ENCODE peak calls at places on chromosomes 3 and 15, in seven cellular contexts. A is astrocyte of the cerebellum, S is A549, K is activated T-cell treated with anti-CD3 and anti-CD28 coated beads for 24 hours, I is WTC11, Z is sigmoid colon, N is GM12892. E is an unnamed sample.

GRCh38 chr3:129034650-129035049 is 25.9 kb upstream of the GP9 start:
- DNase-seq in A (no peak), S (no peak), K (no peak), I (no peak), Z (no peak), N (no peak), E (no peak)

GRCh38 chr15:70833897-70834765 is 19.8 kb downstream of the LARP6 start:
- DNase-seq in A (peak), S (peak), K (no peak), I (no peak), Z (no peak), N (no peak), E (peak)

GRCh38 chr3:18153571-18154173 is 271.5 kb downstream of the SATB1 start:
- DNase-seq in A (peak), S (peak), K (no peak), I (no peak), Z (no peak), N (no peak), E (no peak)

GRCh38 chr3:110894574-110894973 is 177.0 kb upstream of the NECTIN3 start:
- DNase-seq in A (no peak), S (no peak), K (no peak), I (no peak), Z (no peak), N (no peak), E (no peak)

GRCh38 chr3:138465927-138466326 is 31.5 kb downstream of the ESYT3 start:
- DNase-seq in A (no peak), S (no peak), K (no peak), I (no peak), Z (no peak), N (no peak), E (no peak)

GRCh38 chr3:126208182-126208581 is 27.8 kb upstream of the ALDH1L1 start:
- DNase-seq in A (no peak), S (no peak), K (no peak), I (no peak), Z (no peak), N (no peak), E (no peak)

GRCh38 chr15:64681424-64682024 is 93.9 kb downstream of the RBPMS2 start:
- DNase-seq in A (peak), S (peak), K (no peak), I (peak), Z (no peak), N (no peak), E (no peak)

GRCh38 chr3:81863714-81864113 is 102.3 kb upstream of the GBE1 start:
- DNase-seq in A (no peak), S (no peak), K (no peak), I (no peak), Z (no peak), N (no peak), E (no peak)

GRCh38 chr15:48667701-48668100 is 22.2 kb upstream of the FBN1 start:
- DNase-seq in A (no peak), S (no peak), K (no peak), I (no peak), Z (no peak), N (no peak), E (no peak)

GRCh38 chr15:60509470-60509869 is 30.5 kb upstream of the ICE2 start:
- DNase-seq in A (no peak), S (no peak), K (no peak), I (no peak), Z (no peak), N (no peak), E (no peak)

GRCh38 chr15:74768771-74769342 is 13.0 kb upstream of the CSK start:
- DNase-seq in A (no peak), S (peak), K (no peak), I (peak), Z (no peak), N (no peak), E (no peak)

GRCh38 chr3:67704322-67704721 is 49.9 kb upstream of the SUCLG2 start:
- DNase-seq in A (no peak), S (no peak), K (no peak), I (no peak), Z (no peak), N (no peak), E (no peak)

GRCh38 chr3:186283651-186284445 is 78.2 kb downstream of the DGKG start:
- DNase-seq in A (no peak), S (no peak), K (no peak), I (no peak), Z (no peak), N (no peak), E (no peak)

GRCh38 chr3:32359766-32360513 is 31.7 kb upstream of the CMTM7 start:
- DNase-seq in A (no peak), S (peak), K (no peak), I (peak), Z (no peak), N (no peak), E (no peak)

GRCh38 chr3:12750223-12750622 is 8.8 kb downstream of the TMEM40 start:
- DNase-seq in A (peak), S (peak), K (no peak), I (no peak), Z (no peak), N (no peak), E (no peak)

GRCh38 chr3:98445949-98446406 is 17.0 kb upstream of the OR5K1 start:
- DNase-seq in A (no peak), S (no peak), K (no peak), I (no peak), Z (no peak), N (no peak), E (peak)

GRCh38 chr3:135918600-135918999 is 46.9 kb upstream of the PPP2R3A start:
- DNase-seq in A (peak), S (peak), K (no peak), I (no peak), Z (no peak), N (no peak), E (no peak)

GRCh38 chr3:182969277-182969676 is 11.1 kb downstream of the DCUN1D1 start:
- DNase-seq in A (peak), S (no peak), K (no peak), I (no peak), Z (no peak), N (no peak), E (no peak)

GRCh38 chr15:67967871-67968423 is 86.2 kb upstream of the PIAS1 start:
- DNase-seq in A (no peak), S (no peak), K (no peak), I (peak), Z (peak), N (peak), E (peak)

GRCh38 chr15:60399931-60400330 is 2.1 kb upstream of the ANXA2 start:
- DNase-seq in A (no peak), S (no peak), K (no peak), I (no peak), Z (no peak), N (no peak), E (no peak)

GRCh38 chr3:195756935-195757302 is 36.1 kb downstream of the MUC20 start:
- DNase-seq in A (no peak), S (no peak), K (no peak), I (no peak), Z (no peak), N (no peak), E (no peak)

GRCh38 chr15:97840501-97840900 is 120.0 kb upstream of the ARRDC4 start:
- DNase-seq in A (no peak), S (no peak), K (no peak), I (no peak), Z (no peak), N (no peak), E (no peak)

GRCh38 chr3:61944736-61945135 is 383.4 kb downstream of the PTPRG start:
- DNase-seq in A (no peak), S (no peak), K (no peak), I (no peak), Z (no peak), N (no peak), E (no peak)

GRCh38 chr3:143363276-143363675 is 243.7 kb downstream of the CHST2 start:
- DNase-seq in A (peak), S (no peak), K (no peak), I (no peak), Z (no peak), N (no peak), E (no peak)

GRCh38 chr3:14429237-14429636 is 26.8 kb downstream of the SLC6A6 start:
- DNase-seq in A (no peak), S (no peak), K (no peak), I (no peak), Z (no peak), N (no peak), E (no peak)

GRCh38 chr3:58693929-58694850 is 27.6 kb upstream of the FAM3D start:
- DNase-seq in A (no peak), S (no peak), K (no peak), I (no peak), Z (no peak), N (no peak), E (no peak)

E was measured in RWPE2.